ENCODE peak calls at places on chromosome 18, in four cellular contexts. E is GM12891, P is HEK293T, K is renal cortical epithelial cell. H is an unnamed sample.

GRCh38 chr18:51082571-51083264 is 52.7 kb downstream of the SMAD4 start:
- DNase-seq in E (no peak), K (peak; percentile 87), P (no peak), H (peak; percentile 77)

GRCh38 chr18:56148373-56148772 is 490.0 kb downstream of the TXNL1 start:
- DNase-seq in E (no peak), P (no peak), K (peak; percentile 17), H (peak; percentile 91)

GRCh38 chr18:13577091-13577697 is 149.2 kb downstream of the FAM210A start:
- DNase-seq in E (peak; percentile 43), K (peak; percentile 2), P (no peak), H (peak; percentile 40)

GRCh38 chr18:37675699-37676098 is 110.1 kb upstream of the CELF4 start:
- DNase-seq in P (no peak), K (no peak), E (no peak), H (no peak)

GRCh38 chr18:50754297-50754696 is 65.5 kb downstream of the MRO start:
- DNase-seq in P (no peak), K (no peak), E (no peak), H (no peak)

GRCh38 chr18:55856191-55856590 is 268.2 kb upstream of the TCF4 start:
- DNase-seq in K (peak; percentile 98), E (no peak), P (no peak), H (peak; percentile 92)

GRCh38 chr18:28065031-28065792 is 111.7 kb downstream of the CDH2 start:
- DNase-seq in P (no peak), E (no peak), K (peak; percentile 89), H (peak; percentile 96)

GRCh38 chr18:31977270-31977872 is 34.4 kb upstream of the TRAPPC8 start:
- DNase-seq in E (no peak), P (peak; percentile 66), K (peak; percentile 49), H (peak; percentile 61)

GRCh38 chr18:58009166-58009565 is 34.9 kb upstream of the NEDD4L start:
- DNase-seq in P (no peak), E (no peak), K (no peak), H (no peak)

H was measured in kidney tubule cell.